ENCODE peak calls at places on chromosomes 2 and 18, in eight cellular contexts. One of them, this sample, is unnamed.

GRCh38 chr2:30756051-30756719 is 51.1 kb downstream of the CAPN13 start:
- DNase-seq in neuronal stem cell: no peak
- DNase-seq in glutamatergic neuron: no peak
- DNase-seq in AG04449: no peak
- DNase-seq in T-helper 2 cell: no peak
- DNase-seq in stimulated activated naive CD8-positive, alpha-beta T cell treated with anti-CD3 and anti-CD28 coated beads, Interleukin-15, amount 100 ng/mL, for 72 hours: no peak
- DNase-seq in stimulated activated CD4-positive, alpha-beta T cell treated with anti-CD3 and anti-CD28 coated beads, Interleukin-4, amount 100 ng/mL, for 24 hours: no peak
- DNase-seq in HCEC 1CT: no peak
- DNase-seq in this sample: no peak

GRCh38 chr2:39225564-39225963 is 18.2 kb downstream of the CDKL4 start:
- DNase-seq in neuronal stem cell: no peak
- DNase-seq in glutamatergic neuron: no peak
- DNase-seq in AG04449: no peak
- DNase-seq in T-helper 2 cell: no peak
- DNase-seq in stimulated activated naive CD8-positive, alpha-beta T cell treated with anti-CD3 and anti-CD28 coated beads, Interleukin-15, amount 100 ng/mL, for 72 hours: no peak
- DNase-seq in stimulated activated CD4-positive, alpha-beta T cell treated with anti-CD3 and anti-CD28 coated beads, Interleukin-4, amount 100 ng/mL, for 24 hours: no peak
- DNase-seq in HCEC 1CT: no peak
- DNase-seq in this sample: no peak

GRCh38 chr2:241767464-241768250 is 9.0 kb upstream of the GAL3ST2 start:
- DNase-seq in neuronal stem cell: no peak
- DNase-seq in glutamatergic neuron: peak; percentile 16
- DNase-seq in AG04449: no peak
- DNase-seq in T-helper 2 cell: no peak
- DNase-seq in stimulated activated naive CD8-positive, alpha-beta T cell treated with anti-CD3 and anti-CD28 coated beads, Interleukin-15, amount 100 ng/mL, for 72 hours: no peak
- DNase-seq in stimulated activated CD4-positive, alpha-beta T cell treated with anti-CD3 and anti-CD28 coated beads, Interleukin-4, amount 100 ng/mL, for 24 hours: no peak
- DNase-seq in HCEC 1CT: no peak
- DNase-seq in this sample: peak; percentile 46

GRCh38 chr2:215876139-215876936 is 137.0 kb downstream of the MREG start:
- DNase-seq in neuronal stem cell: no peak
- DNase-seq in glutamatergic neuron: no peak
- DNase-seq in AG04449: no peak
- DNase-seq in T-helper 2 cell: no peak
- DNase-seq in stimulated activated naive CD8-positive, alpha-beta T cell treated with anti-CD3 and anti-CD28 coated beads, Interleukin-15, amount 100 ng/mL, for 72 hours: no peak
- DNase-seq in stimulated activated CD4-positive, alpha-beta T cell treated with anti-CD3 and anti-CD28 coated beads, Interleukin-4, amount 100 ng/mL, for 24 hours: no peak
- DNase-seq in HCEC 1CT: no peak
- DNase-seq in this sample: no peak

GRCh38 chr2:196992466-196992865 is 66.0 kb upstream of the PGAP1 start:
- DNase-seq in neuronal stem cell: no peak
- DNase-seq in glutamatergic neuron: no peak
- DNase-seq in AG04449: no peak
- DNase-seq in T-helper 2 cell: no peak
- DNase-seq in stimulated activated naive CD8-positive, alpha-beta T cell treated with anti-CD3 and anti-CD28 coated beads, Interleukin-15, amount 100 ng/mL, for 72 hours: no peak
- DNase-seq in stimulated activated CD4-positive, alpha-beta T cell treated with anti-CD3 and anti-CD28 coated beads, Interleukin-4, amount 100 ng/mL, for 24 hours: no peak
- DNase-seq in HCEC 1CT: no peak
- DNase-seq in this sample: no peak

GRCh38 chr2:163670929-163671328 is 64.9 kb downstream of the FIGN start:
- DNase-seq in neuronal stem cell: no peak
- DNase-seq in glutamatergic neuron: no peak
- DNase-seq in AG04449: no peak
- DNase-seq in T-helper 2 cell: no peak
- DNase-seq in stimulated activated naive CD8-positive, alpha-beta T cell treated with anti-CD3 and anti-CD28 coated beads, Interleukin-15, amount 100 ng/mL, for 72 hours: no peak
- DNase-seq in stimulated activated CD4-positive, alpha-beta T cell treated with anti-CD3 and anti-CD28 coated beads, Interleukin-4, amount 100 ng/mL, for 24 hours: no peak
- DNase-seq in HCEC 1CT: no peak
- DNase-seq in this sample: no peak

GRCh38 chr2:218886461-218886947 is 5.9 kb downstream of the WNT10A start:
- DNase-seq in neuronal stem cell: no peak
- DNase-seq in glutamatergic neuron: peak; percentile 68
- DNase-seq in AG04449: no peak
- DNase-seq in T-helper 2 cell: no peak
- DNase-seq in stimulated activated naive CD8-positive, alpha-beta T cell treated with anti-CD3 and anti-CD28 coated beads, Interleukin-15, amount 100 ng/mL, for 72 hours: no peak
- DNase-seq in stimulated activated CD4-positive, alpha-beta T cell treated with anti-CD3 and anti-CD28 coated beads, Interleukin-4, amount 100 ng/mL, for 24 hours: no peak
- DNase-seq in HCEC 1CT: no peak
- DNase-seq in this sample: no peak

GRCh38 chr18:59547691-59548182 is 149.5 kb downstream of the CCBE1 start:
- DNase-seq in neuronal stem cell: no peak
- DNase-seq in glutamatergic neuron: no peak
- DNase-seq in AG04449: peak; percentile 83
- DNase-seq in T-helper 2 cell: no peak
- DNase-seq in stimulated activated naive CD8-positive, alpha-beta T cell treated with anti-CD3 and anti-CD28 coated beads, Interleukin-15, amount 100 ng/mL, for 72 hours: no peak
- DNase-seq in stimulated activated CD4-positive, alpha-beta T cell treated with anti-CD3 and anti-CD28 coated beads, Interleukin-4, amount 100 ng/mL, for 24 hours: no peak
- DNase-seq in HCEC 1CT: peak; percentile 85
- DNase-seq in this sample: no peak

GRCh38 chr2:217685255-217685605 is 317.6 kb downstream of the TNS1 start:
- DNase-seq in neuronal stem cell: no peak
- DNase-seq in glutamatergic neuron: peak; percentile 18
- DNase-seq in AG04449: peak; percentile 90
- DNase-seq in T-helper 2 cell: no peak
- DNase-seq in stimulated activated naive CD8-positive, alpha-beta T cell treated with anti-CD3 and anti-CD28 coated beads, Interleukin-15, amount 100 ng/mL, for 72 hours: no peak
- DNase-seq in stimulated activated CD4-positive, alpha-beta T cell treated with anti-CD3 and anti-CD28 coated beads, Interleukin-4, amount 100 ng/mL, for 24 hours: no peak
- DNase-seq in HCEC 1CT: peak; percentile 72
- DNase-seq in this sample: no peak

GRCh38 chr2:200455958-200456421 is 53.9 kb downstream of the KCTD18 start:
- DNase-seq in neuronal stem cell: no peak
- DNase-seq in glutamatergic neuron: no peak
- DNase-seq in AG04449: no peak
- DNase-seq in T-helper 2 cell: no peak
- DNase-seq in stimulated activated naive CD8-positive, alpha-beta T cell treated with anti-CD3 and anti-CD28 coated beads, Interleukin-15, amount 100 ng/mL, for 72 hours: no peak
- DNase-seq in stimulated activated CD4-positive, alpha-beta T cell treated with anti-CD3 and anti-CD28 coated beads, Interleukin-4, amount 100 ng/mL, for 24 hours: peak; percentile 26
- DNase-seq in HCEC 1CT: no peak
- DNase-seq in this sample: no peak

This sample was measured in ecto neural progenitor cell.